ENCODE peak calls at places on chromosome 4, in nine cellular contexts. G, T, Y, R, Z, A, K, F and P are unnamed samples.

GRCh38 chr4:23930750-23931488 is 41.1 kb upstream of the PPARGC1A start:
- DNase-seq in T (no peak), K (no peak), R (no peak), A (peak; percentile 95), Z (peak; percentile 75), F (no peak), Y (no peak), G (no peak), P (peak; percentile 39)

GRCh38 chr4:70701271-70701670 is 12.9 kb downstream of the UTP3 start:
- DNase-seq in F (no peak), Z (no peak), K (peak; percentile 78), R (peak; percentile 63), T (no peak), G (no peak), Y (no peak), A (no peak), P (no peak)

GRCh38 chr4:84535901-84536300 is 36.8 kb upstream of the NKX6-1 start:
- DNase-seq in G (no peak), Y (no peak), T (no peak), K (peak; percentile 9), Z (no peak), R (no peak), A (no peak), F (no peak), P (no peak)

GRCh38 chr4:118743867-118744266 is 58.7 kb downstream of the METTL14 start:
- DNase-seq in F (peak; percentile 24), A (no peak), Y (no peak), K (no peak), G (no peak), Z (no peak), T (no peak), R (no peak), P (peak; percentile 58)

GRCh38 chr4:131002132-131002531 is 1906.2 kb downstream of the C4orf33 start:
- DNase-seq in A (no peak), Z (no peak), Y (peak; percentile 2), G (no peak), K (no peak), R (no peak), F (no peak), T (no peak), P (no peak)

GRCh38 chr4:41072021-41072777 is 142.1 kb downstream of the APBB2 start:
- DNase-seq in F (no peak), K (no peak), A (no peak), Z (no peak), Y (no peak), T (no peak), G (no peak), R (no peak), P (no peak)

GRCh38 chr4:7414736-7415510 is 19.8 kb downstream of the PSAPL1 start:
- DNase-seq in Y (no peak), A (peak; percentile 78), G (no peak), K (no peak), F (no peak), R (no peak), T (no peak), Z (no peak), P (no peak)

GRCh38 chr4:137039369-137039768 is 492.9 kb downstream of the PCDH18 start:
- DNase-seq in T (no peak), A (no peak), K (no peak), R (no peak), G (no peak), F (no peak), Z (no peak), Y (no peak), P (no peak)

GRCh38 chr4:87657525-87657924 is 7.4 kb downstream of the DMP1 start:
- DNase-seq in F (no peak), K (peak; percentile 72), Z (no peak), A (no peak), G (no peak), T (no peak), Y (peak; percentile 73), R (peak; percentile 62), P (peak; percentile 58)

GRCh38 chr4:67327245-67327860 is 217.9 kb downstream of the CENPC start:
- DNase-seq in G (no peak), Z (peak; percentile 64), T (peak; percentile 13), A (peak; percentile 85), F (peak; percentile 60), Y (peak; percentile 61), R (peak; percentile 37), K (peak; percentile 64), P (peak; percentile 3)

GRCh38 chr4:149706942-149707341 is 108.7 kb downstream of the IQCM start:
- DNase-seq in F (no peak), Y (peak; percentile 63), Z (no peak), T (no peak), A (no peak), R (no peak), G (no peak), K (peak; percentile 21), P (peak; percentile 24)

GRCh38 chr4:110678517-110678916 is 55.6 kb upstream of the PITX2 start:
- DNase-seq in T (no peak), G (no peak), Y (no peak), F (no peak), R (no peak), Z (no peak), A (no peak), K (no peak), P (no peak)

GRCh38 chr4:105758958-105759357 is 50.4 kb downstream of the GSTCD start:
- DNase-seq in Z (no peak), K (no peak), T (no peak), Y (no peak), G (no peak), A (no peak), F (no peak), R (no peak), P (no peak)

DNA sequence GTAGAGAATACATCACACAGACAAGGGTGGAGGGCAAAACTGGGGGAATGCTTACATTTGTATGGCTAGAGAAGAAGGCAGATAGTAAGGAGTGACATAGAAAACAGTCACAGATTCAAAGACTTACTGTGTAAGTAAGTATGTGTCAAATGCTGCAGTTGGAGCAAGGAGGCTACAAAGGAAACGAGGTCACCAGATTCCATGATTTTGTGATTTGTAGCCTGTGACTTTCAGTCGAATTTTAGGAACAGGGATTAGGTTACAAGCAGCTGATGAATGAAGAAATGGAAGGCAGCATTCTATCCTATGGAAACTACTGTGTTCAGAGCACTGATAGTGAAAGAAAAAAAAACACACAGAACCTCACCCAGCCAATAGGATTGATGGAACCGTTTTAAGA is 407.9 kb downstream of the IL15 start:
- DNase-seq in K (no peak), T (peak; percentile 3), G (no peak), F (no peak), A (no peak), R (no peak), Z (no peak), Y (no peak), P (peak; percentile 67)
- H3K4me3 ChIP-seq in K (no peak overlapping the region), T (no peak overlapping the region), G (no peak overlapping the region), F (no peak overlapping the region), A (no peak overlapping the region), R (no peak overlapping the region), Z (no peak overlapping the region), Y (no peak overlapping the region), P (no peak overlapping the region)

GRCh38 chr4:11801466-11802446 is 373.1 kb upstream of the HS3ST1 start:
- DNase-seq in Z (no peak), K (no peak), T (no peak), A (no peak), R (no peak), Y (no peak), F (no peak), G (no peak), P (no peak)

DNA sequence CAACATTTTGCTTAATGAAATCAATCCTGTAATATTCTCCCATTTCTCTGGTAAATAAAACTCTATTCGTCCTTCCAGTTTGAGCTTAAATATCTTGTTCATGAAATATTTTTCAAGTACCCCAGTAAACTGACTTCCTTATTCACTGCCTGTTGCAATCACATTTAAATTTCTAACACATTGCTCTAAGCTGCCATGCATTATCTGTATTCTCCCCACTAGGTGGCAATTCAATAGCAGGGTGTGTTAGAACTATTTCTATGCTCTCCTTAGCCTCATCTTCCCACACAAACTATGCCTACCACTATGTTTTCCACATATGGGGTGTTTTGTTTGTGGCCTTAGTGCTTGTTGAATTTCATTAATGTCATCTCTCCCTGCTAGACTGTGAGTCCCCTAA is 377.1 kb upstream of the HS3ST1 start:
- DNase-seq in A (no peak), Z (no peak), T (no peak), G (no peak), F (peak; percentile 58), R (peak; percentile 28), Y (peak; percentile 28), K (peak; percentile 58), P (peak; percentile 9)
- TF ChIP-seq CTCF in A (no peak), Z (peak; percentile 30), T (no peak), G (peak; percentile 32), F (peak; percentile 42), R (peak; percentile 55), Y (peak; percentile 48), K (peak; percentile 66), P (no peak)

GRCh38 chr4:20074450-20074849 is 177.3 kb upstream of the SLIT2 start:
- DNase-seq in K (no peak), Z (no peak), Y (peak; percentile 17), T (no peak), A (no peak), G (no peak), R (no peak), F (no peak), P (no peak)
- H3K4me3 ChIP-seq in K (no peak overlapping the region), Z (no peak overlapping the region), Y (no peak overlapping the region), T (no peak overlapping the region), A (no peak overlapping the region), G (no peak overlapping the region), R (no peak overlapping the region), F (no peak overlapping the region), P (no peak overlapping the region)

GRCh38 chr4:177375971-177376370 is 66.3 kb downstream of the AGA start:
- DNase-seq in R (no peak), Y (peak; percentile 28), T (no peak), F (peak; percentile 32), K (no peak), A (no peak), G (no peak), Z (no peak), P (no peak)
- TF ChIP-seq CTCF in R (no peak), Y (no peak), T (no peak), F (no peak), K (peak; percentile 31), A (no peak), G (no peak), Z (peak; percentile 17), P (no peak)